ENCODE peak calls at places on chromosome 2, in eight cellular contexts. One of them, this sample, is unnamed.

GRCh38 chr2:127701651-127702394 is 526 bp downstream of the SFT2D3 start:
- DNase-seq in ureter: peak
- DNase-seq in stimulated activated CD8-positive, alpha-beta memory T cell treated with anti-CD3 and anti-CD28 coated beads, Interleukin-2, amount 100 ng/mL, for 48 hours: peak
- DNase-seq in A549: peak
- DNase-seq in M059J: peak
- DNase-seq in tibial artery: peak
- DNase-seq in NCI-H510A treated with DMSO at 0.1 percent for 48 hours: peak
- DNase-seq in CD8-positive, alpha-beta T cell: peak
- DNase-seq in this sample: peak

GRCh38 chr2:9256570-9257043 is 50.0 kb downstream of the ASAP2 start:
- DNase-seq in ureter: no peak
- DNase-seq in stimulated activated CD8-positive, alpha-beta memory T cell treated with anti-CD3 and anti-CD28 coated beads, Interleukin-2, amount 100 ng/mL, for 48 hours: no peak
- DNase-seq in A549: no peak
- DNase-seq in M059J: no peak
- DNase-seq in tibial artery: no peak
- DNase-seq in NCI-H510A treated with DMSO at 0.1 percent for 48 hours: no peak
- DNase-seq in CD8-positive, alpha-beta T cell: no peak
- DNase-seq in this sample: no peak

GRCh38 chr2:133710613-133711012 is 142.3 kb upstream of the NCKAP5 start:
- DNase-seq in ureter: no peak
- DNase-seq in stimulated activated CD8-positive, alpha-beta memory T cell treated with anti-CD3 and anti-CD28 coated beads, Interleukin-2, amount 100 ng/mL, for 48 hours: no peak
- DNase-seq in A549: no peak
- DNase-seq in M059J: peak
- DNase-seq in tibial artery: no peak
- DNase-seq in NCI-H510A treated with DMSO at 0.1 percent for 48 hours: no peak
- DNase-seq in CD8-positive, alpha-beta T cell: no peak
- DNase-seq in this sample: no peak

GRCh38 chr2:86706220-86706619 is 13.9 kb upstream of the RMND5A start:
- DNase-seq in ureter: no peak
- DNase-seq in stimulated activated CD8-positive, alpha-beta memory T cell treated with anti-CD3 and anti-CD28 coated beads, Interleukin-2, amount 100 ng/mL, for 48 hours: no peak
- DNase-seq in A549: no peak
- DNase-seq in M059J: no peak
- DNase-seq in tibial artery: no peak
- DNase-seq in NCI-H510A treated with DMSO at 0.1 percent for 48 hours: no peak
- DNase-seq in CD8-positive, alpha-beta T cell: no peak
- DNase-seq in this sample: no peak

GRCh38 chr2:63050186-63050915 is at the start of gene OTX1:
- DNase-seq in ureter: peak
- DNase-seq in stimulated activated CD8-positive, alpha-beta memory T cell treated with anti-CD3 and anti-CD28 coated beads, Interleukin-2, amount 100 ng/mL, for 48 hours: peak
- DNase-seq in A549: peak
- DNase-seq in M059J: peak
- DNase-seq in tibial artery: no peak
- DNase-seq in NCI-H510A treated with DMSO at 0.1 percent for 48 hours: peak
- DNase-seq in CD8-positive, alpha-beta T cell: peak
- DNase-seq in this sample: peak

GRCh38 chr2:219461669-219462068 is 27.0 kb downstream of the SPEG start:
- DNase-seq in ureter: no peak
- DNase-seq in stimulated activated CD8-positive, alpha-beta memory T cell treated with anti-CD3 and anti-CD28 coated beads, Interleukin-2, amount 100 ng/mL, for 48 hours: no peak
- DNase-seq in A549: no peak
- DNase-seq in M059J: no peak
- DNase-seq in tibial artery: no peak
- DNase-seq in NCI-H510A treated with DMSO at 0.1 percent for 48 hours: no peak
- DNase-seq in CD8-positive, alpha-beta T cell: no peak
- DNase-seq in this sample: no peak

GRCh38 chr2:215929602-215930335 is 83.6 kb downstream of the MREG start:
- DNase-seq in ureter: no peak
- DNase-seq in stimulated activated CD8-positive, alpha-beta memory T cell treated with anti-CD3 and anti-CD28 coated beads, Interleukin-2, amount 100 ng/mL, for 48 hours: no peak
- DNase-seq in A549: no peak
- DNase-seq in M059J: peak
- DNase-seq in tibial artery: no peak
- DNase-seq in NCI-H510A treated with DMSO at 0.1 percent for 48 hours: no peak
- DNase-seq in CD8-positive, alpha-beta T cell: no peak
- DNase-seq in this sample: no peak

GRCh38 chr2:100822587-100823248 is 2.8 kb downstream of the NPAS2 start:
- DNase-seq in ureter: no peak
- DNase-seq in stimulated activated CD8-positive, alpha-beta memory T cell treated with anti-CD3 and anti-CD28 coated beads, Interleukin-2, amount 100 ng/mL, for 48 hours: no peak
- DNase-seq in A549: no peak
- DNase-seq in M059J: peak
- DNase-seq in tibial artery: no peak
- DNase-seq in NCI-H510A treated with DMSO at 0.1 percent for 48 hours: no peak
- DNase-seq in CD8-positive, alpha-beta T cell: no peak
- DNase-seq in this sample: peak

GRCh38 chr2:117470311-117471095 is 344.0 kb upstream of the DDX18 start:
- DNase-seq in ureter: no peak
- DNase-seq in stimulated activated CD8-positive, alpha-beta memory T cell treated with anti-CD3 and anti-CD28 coated beads, Interleukin-2, amount 100 ng/mL, for 48 hours: peak
- DNase-seq in A549: no peak
- DNase-seq in M059J: peak
- DNase-seq in tibial artery: no peak
- DNase-seq in NCI-H510A treated with DMSO at 0.1 percent for 48 hours: peak
- DNase-seq in CD8-positive, alpha-beta T cell: no peak
- DNase-seq in this sample: peak

GRCh38 chr2:174183076-174183475 is 65.3 kb downstream of the OLA1 start:
- DNase-seq in ureter: no peak
- DNase-seq in stimulated activated CD8-positive, alpha-beta memory T cell treated with anti-CD3 and anti-CD28 coated beads, Interleukin-2, amount 100 ng/mL, for 48 hours: no peak
- DNase-seq in A549: no peak
- DNase-seq in M059J: no peak
- DNase-seq in tibial artery: no peak
- DNase-seq in NCI-H510A treated with DMSO at 0.1 percent for 48 hours: no peak
- DNase-seq in CD8-positive, alpha-beta T cell: no peak
- DNase-seq in this sample: no peak

This sample was measured in Calu3.